ENCODE peak calls at places on chromosome 12, in nine cellular contexts. One of them, this sample, is unnamed.

GRCh38 chr12:59149995-59150642 is 229.8 kb upstream of the LRIG3 start:
- DNase-seq in uterus: no peak
- DNase-seq in cardiac muscle cell: peak
- DNase-seq in breast epithelium: no peak
- DNase-seq in endodermal cell: peak
- DNase-seq in CD4-positive, alpha-beta T cell: no peak
- DNase-seq in AG04450: peak
- DNase-seq in DND-41: peak
- DNase-seq in pancreas: no peak
- DNase-seq in this sample: no peak

GRCh38 chr12:70482764-70483163 is 116.7 kb downstream of the KCNMB4 start:
- DNase-seq in uterus: no peak
- DNase-seq in cardiac muscle cell: no peak
- DNase-seq in breast epithelium: no peak
- DNase-seq in endodermal cell: no peak
- DNase-seq in CD4-positive, alpha-beta T cell: no peak
- DNase-seq in AG04450: no peak
- DNase-seq in DND-41: no peak
- DNase-seq in pancreas: no peak
- DNase-seq in this sample: no peak

GRCh38 chr12:92408072-92408900 is 262.6 kb upstream of the BTG1 start:
- DNase-seq in uterus: no peak
- DNase-seq in cardiac muscle cell: no peak
- DNase-seq in breast epithelium: no peak
- DNase-seq in endodermal cell: peak
- DNase-seq in CD4-positive, alpha-beta T cell: no peak
- DNase-seq in AG04450: no peak
- DNase-seq in DND-41: peak
- DNase-seq in pancreas: no peak
- DNase-seq in this sample: no peak

GRCh38 chr12:10607885-10608458 is 5.4 kb downstream of the MAGOHB start:
- DNase-seq in uterus: no peak
- DNase-seq in cardiac muscle cell: no peak
- DNase-seq in breast epithelium: no peak
- DNase-seq in endodermal cell: peak
- DNase-seq in CD4-positive, alpha-beta T cell: no peak
- DNase-seq in AG04450: no peak
- DNase-seq in DND-41: peak
- DNase-seq in pancreas: no peak
- DNase-seq in this sample: no peak

GRCh38 chr12:15256760-15257159 is 35.5 kb upstream of the RERG start:
- DNase-seq in uterus: peak
- DNase-seq in cardiac muscle cell: no peak
- DNase-seq in breast epithelium: peak
- DNase-seq in endodermal cell: no peak
- DNase-seq in CD4-positive, alpha-beta T cell: no peak
- DNase-seq in AG04450: no peak
- DNase-seq in DND-41: no peak
- DNase-seq in pancreas: no peak
- DNase-seq in this sample: no peak

GRCh38 chr12:12216349-12217017 is 50.4 kb downstream of the LRP6 start:
- DNase-seq in uterus: no peak
- DNase-seq in cardiac muscle cell: no peak
- DNase-seq in breast epithelium: no peak
- DNase-seq in endodermal cell: no peak
- DNase-seq in CD4-positive, alpha-beta T cell: no peak
- DNase-seq in AG04450: no peak
- DNase-seq in DND-41: no peak
- DNase-seq in pancreas: no peak
- DNase-seq in this sample: no peak

GRCh38 chr12:15856097-15856982 is 25.8 kb upstream of the STRAP start:
- DNase-seq in uterus: no peak
- DNase-seq in cardiac muscle cell: peak
- DNase-seq in breast epithelium: no peak
- DNase-seq in endodermal cell: peak
- DNase-seq in CD4-positive, alpha-beta T cell: no peak
- DNase-seq in AG04450: no peak
- DNase-seq in DND-41: peak
- DNase-seq in pancreas: no peak
- DNase-seq in this sample: no peak

GRCh38 chr12:132173135-132174014 is 29.1 kb downstream of the NOC4L start:
- DNase-seq in uterus: no peak
- DNase-seq in cardiac muscle cell: no peak
- DNase-seq in breast epithelium: no peak
- DNase-seq in endodermal cell: no peak
- DNase-seq in CD4-positive, alpha-beta T cell: no peak
- DNase-seq in AG04450: no peak
- DNase-seq in DND-41: no peak
- DNase-seq in pancreas: no peak
- DNase-seq in this sample: no peak

GRCh38 chr12:104060791-104061190 is 3.5 kb upstream of the HCFC2 start:
- DNase-seq in uterus: no peak
- DNase-seq in cardiac muscle cell: no peak
- DNase-seq in breast epithelium: no peak
- DNase-seq in endodermal cell: no peak
- DNase-seq in CD4-positive, alpha-beta T cell: no peak
- DNase-seq in AG04450: no peak
- DNase-seq in DND-41: no peak
- DNase-seq in pancreas: no peak
- DNase-seq in this sample: no peak

GRCh38 chr12:107332726-107333125 is 239.4 kb upstream of the CRY1 start:
- DNase-seq in uterus: no peak
- DNase-seq in cardiac muscle cell: no peak
- DNase-seq in breast epithelium: no peak
- DNase-seq in endodermal cell: no peak
- DNase-seq in CD4-positive, alpha-beta T cell: no peak
- DNase-seq in AG04450: no peak
- DNase-seq in DND-41: no peak
- DNase-seq in pancreas: no peak
- DNase-seq in this sample: no peak

GRCh38 chr12:41604830-41605229 is 416.7 kb downstream of the PDZRN4 start:
- DNase-seq in uterus: no peak
- DNase-seq in cardiac muscle cell: no peak
- DNase-seq in breast epithelium: no peak
- DNase-seq in endodermal cell: peak
- DNase-seq in CD4-positive, alpha-beta T cell: no peak
- DNase-seq in AG04450: no peak
- DNase-seq in DND-41: no peak
- DNase-seq in pancreas: no peak
- DNase-seq in this sample: no peak

GRCh38 chr12:10331642-10332239 is 24.1 kb downstream of the KLRD1 start:
- DNase-seq in uterus: no peak
- DNase-seq in cardiac muscle cell: peak
- DNase-seq in breast epithelium: no peak
- DNase-seq in endodermal cell: peak
- DNase-seq in CD4-positive, alpha-beta T cell: no peak
- DNase-seq in AG04450: peak
- DNase-seq in DND-41: no peak
- DNase-seq in pancreas: no peak
- DNase-seq in this sample: no peak

GRCh38 chr12:233615-233968 is 19.6 kb upstream of the SLC6A12 start:
- DNase-seq in uterus: no peak
- DNase-seq in cardiac muscle cell: no peak
- DNase-seq in breast epithelium: no peak
- DNase-seq in endodermal cell: no peak
- DNase-seq in CD4-positive, alpha-beta T cell: no peak
- DNase-seq in AG04450: no peak
- DNase-seq in DND-41: no peak
- DNase-seq in pancreas: no peak
- DNase-seq in this sample: no peak

GRCh38 chr12:16891673-16892072 is 285.7 kb upstream of the LMO3 start:
- DNase-seq in uterus: no peak
- DNase-seq in cardiac muscle cell: no peak
- DNase-seq in breast epithelium: no peak
- DNase-seq in endodermal cell: no peak
- DNase-seq in CD4-positive, alpha-beta T cell: no peak
- DNase-seq in AG04450: no peak
- DNase-seq in DND-41: no peak
- DNase-seq in pancreas: no peak
- DNase-seq in this sample: no peak

GRCh38 chr12:16893426-16893825 is 287.5 kb upstream of the LMO3 start:
- DNase-seq in uterus: no peak
- DNase-seq in cardiac muscle cell: no peak
- DNase-seq in breast epithelium: no peak
- DNase-seq in endodermal cell: no peak
- DNase-seq in CD4-positive, alpha-beta T cell: no peak
- DNase-seq in AG04450: no peak
- DNase-seq in DND-41: no peak
- DNase-seq in pancreas: no peak
- DNase-seq in this sample: no peak
- H3K27ac ChIP-seq in uterus: no peak
- H3K27ac ChIP-seq in cardiac muscle cell: no peak
- H3K27ac ChIP-seq in breast epithelium: no peak
- H3K27ac ChIP-seq in endodermal cell: no peak
- H3K27ac ChIP-seq in CD4-positive, alpha-beta T cell: no peak
- H3K27ac ChIP-seq in AG04450: no peak
- H3K27ac ChIP-seq in DND-41: no peak
- H3K27ac ChIP-seq in pancreas: no peak
- H3K27ac ChIP-seq in this sample: no peak

GRCh38 chr12:124332900-124333299 is 38.0 kb downstream of the RFLNA start:
- DNase-seq in uterus: no peak
- DNase-seq in cardiac muscle cell: no peak
- DNase-seq in breast epithelium: no peak
- DNase-seq in endodermal cell: no peak
- DNase-seq in CD4-positive, alpha-beta T cell: no peak
- DNase-seq in AG04450: no peak
- DNase-seq in DND-41: no peak
- DNase-seq in pancreas: peak
- DNase-seq in this sample: no peak

GRCh38 chr12:124334976-124335375 is 40.1 kb downstream of the RFLNA start:
- DNase-seq in uterus: no peak
- DNase-seq in cardiac muscle cell: no peak
- DNase-seq in breast epithelium: no peak
- DNase-seq in endodermal cell: no peak
- DNase-seq in CD4-positive, alpha-beta T cell: no peak
- DNase-seq in AG04450: no peak
- DNase-seq in DND-41: no peak
- DNase-seq in pancreas: no peak
- DNase-seq in this sample: no peak

GRCh38 chr12:124333724-124334123 is 38.8 kb downstream of the RFLNA start:
- DNase-seq in uterus: no peak
- DNase-seq in cardiac muscle cell: no peak
- DNase-seq in breast epithelium: no peak
- DNase-seq in endodermal cell: no peak
- DNase-seq in CD4-positive, alpha-beta T cell: no peak
- DNase-seq in AG04450: no peak
- DNase-seq in DND-41: no peak
- DNase-seq in pancreas: peak
- DNase-seq in this sample: no peak

GRCh38 chr12:124334266-124334665 is 39.4 kb downstream of the RFLNA start:
- DNase-seq in uterus: no peak
- DNase-seq in cardiac muscle cell: no peak
- DNase-seq in breast epithelium: no peak
- DNase-seq in endodermal cell: no peak
- DNase-seq in CD4-positive, alpha-beta T cell: no peak
- DNase-seq in AG04450: no peak
- DNase-seq in DND-41: no peak
- DNase-seq in pancreas: peak
- DNase-seq in this sample: no peak

DNA sequence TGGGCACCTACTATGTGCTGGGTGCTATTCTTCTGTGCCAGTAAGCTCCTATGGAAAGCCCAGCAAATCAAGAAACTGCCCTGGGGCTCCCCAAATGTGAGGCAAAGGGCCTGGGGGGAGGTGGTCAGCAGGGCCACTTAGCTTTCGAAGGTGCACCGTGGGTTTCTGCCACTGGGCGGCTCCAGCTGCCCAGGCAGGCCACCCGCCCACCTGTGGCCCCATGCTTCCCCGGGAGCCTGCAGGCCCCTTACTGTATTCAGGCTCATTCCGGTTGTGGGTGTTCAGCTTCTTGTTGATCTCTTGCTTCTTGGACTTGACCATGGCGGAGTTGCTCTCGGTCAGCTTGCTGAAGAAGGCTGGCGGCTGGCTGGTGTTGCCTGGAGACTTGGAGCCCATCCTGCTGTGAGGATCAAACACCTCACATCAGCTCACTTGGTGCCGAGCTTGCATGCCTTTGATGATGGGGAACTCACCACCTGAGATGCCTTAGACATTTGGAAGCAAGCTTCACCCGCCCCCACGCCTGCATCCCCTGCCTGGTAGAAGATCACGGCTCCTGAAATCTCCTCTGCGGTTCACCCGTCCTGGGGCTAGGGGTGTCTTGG is 37.3 kb downstream of the RFLNA start:
- DNase-seq in uterus: no peak
- DNase-seq in cardiac muscle cell: peak
- DNase-seq in breast epithelium: no peak
- DNase-seq in endodermal cell: peak
- DNase-seq in CD4-positive, alpha-beta T cell: no peak
- DNase-seq in AG04450: no peak
- DNase-seq in DND-41: no peak
- DNase-seq in pancreas: peak
- DNase-seq in this sample: no peak
- TF ChIP-seq CTCF in uterus: no peak
- TF ChIP-seq CTCF in cardiac muscle cell: peak
- TF ChIP-seq CTCF in breast epithelium: peak
- TF ChIP-seq CTCF in endodermal cell: peak
- TF ChIP-seq CTCF in CD4-positive, alpha-beta T cell: no peak
- TF ChIP-seq CTCF in AG04450: peak
- TF ChIP-seq CTCF in DND-41: no peak
- TF ChIP-seq CTCF in pancreas: no peak
- TF ChIP-seq CTCF in this sample: no peak

DNA sequence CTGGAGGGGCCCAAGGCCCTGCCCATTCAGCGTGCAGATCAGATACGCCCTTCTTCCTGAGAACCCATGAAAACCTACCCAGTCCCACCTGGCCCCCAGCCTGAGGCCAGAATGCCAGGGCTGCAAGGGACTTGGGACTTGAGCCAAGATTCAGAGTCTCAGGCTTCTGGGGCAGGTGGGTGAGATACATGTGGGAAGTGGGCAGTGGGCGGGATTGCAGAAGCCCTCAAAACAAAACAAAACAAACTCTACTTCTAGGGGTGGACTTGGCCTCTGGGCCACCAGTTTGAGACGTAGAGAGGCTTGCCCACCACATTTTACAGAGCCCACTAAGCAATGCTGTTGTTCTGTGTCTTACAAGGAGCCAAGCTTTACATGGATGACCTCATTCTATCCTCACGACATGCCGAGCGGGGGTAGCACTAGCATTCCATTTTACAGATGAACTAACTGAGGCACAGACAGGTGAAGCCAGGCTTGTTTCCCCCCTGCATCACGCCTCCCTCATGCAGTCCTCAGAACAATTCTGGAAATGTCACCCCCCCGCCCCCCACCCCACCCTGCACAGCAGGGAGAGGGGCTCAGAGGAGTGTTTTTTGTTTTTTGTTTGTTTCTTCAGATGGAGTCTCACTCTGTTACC is 1.7 kb downstream of the SLC8B1 start:
- DNase-seq in uterus: no peak
- DNase-seq in cardiac muscle cell: no peak
- DNase-seq in breast epithelium: no peak
- DNase-seq in endodermal cell: no peak
- DNase-seq in CD4-positive, alpha-beta T cell: no peak
- DNase-seq in AG04450: no peak
- DNase-seq in DND-41: no peak
- DNase-seq in pancreas: no peak
- DNase-seq in this sample: no peak
- H3K27ac ChIP-seq in uterus: peak
- H3K27ac ChIP-seq in cardiac muscle cell: no peak
- H3K27ac ChIP-seq in breast epithelium: peak
- H3K27ac ChIP-seq in endodermal cell: no peak
- H3K27ac ChIP-seq in CD4-positive, alpha-beta T cell: no peak
- H3K27ac ChIP-seq in AG04450: no peak
- H3K27ac ChIP-seq in DND-41: peak
- H3K27ac ChIP-seq in pancreas: no peak
- H3K27ac ChIP-seq in this sample: peak

GRCh38 chr12:109255377-109255776 is 53.7 kb downstream of the FOXN4 start:
- DNase-seq in uterus: no peak
- DNase-seq in cardiac muscle cell: no peak
- DNase-seq in breast epithelium: no peak
- DNase-seq in endodermal cell: peak
- DNase-seq in CD4-positive, alpha-beta T cell: no peak
- DNase-seq in AG04450: no peak
- DNase-seq in DND-41: no peak
- DNase-seq in pancreas: no peak
- DNase-seq in this sample: no peak
- TF ChIP-seq CTCF in uterus: no peak
- TF ChIP-seq CTCF in cardiac muscle cell: peak
- TF ChIP-seq CTCF in breast epithelium: no peak
- TF ChIP-seq CTCF in endodermal cell: peak
- TF ChIP-seq CTCF in CD4-positive, alpha-beta T cell: no peak
- TF ChIP-seq CTCF in AG04450: peak
- TF ChIP-seq CTCF in DND-41: no peak
- TF ChIP-seq CTCF in pancreas: no peak
- TF ChIP-seq CTCF in this sample: no peak